ENCODE peak calls at places on chromosomes 11 and 22, in eight cellular contexts. One of them, this sample, is unnamed.

GRCh38 chr11:4887591-4887990 is 5.9 kb downstream of the OR51T1 start:
- DNase-seq in GM23248: no peak
- DNase-seq in endothelial cell of umbilical vein: no peak
- DNase-seq in fibroblast of lung: no peak
- DNase-seq in K562: no peak
- DNase-seq in neural progenitor cell: no peak
- DNase-seq in SK-N-MC: no peak
- DNase-seq in GM23338: no peak
- DNase-seq in this sample: no peak

GRCh38 chr11:120172921-120173705 is 35.2 kb upstream of the TRIM29 start:
- DNase-seq in GM23248: no peak
- DNase-seq in endothelial cell of umbilical vein: no peak
- DNase-seq in fibroblast of lung: no peak
- DNase-seq in K562: no peak
- DNase-seq in neural progenitor cell: no peak
- DNase-seq in SK-N-MC: no peak
- DNase-seq in GM23338: no peak
- DNase-seq in this sample: no peak

GRCh38 chr11:13316528-13316961 is 39.0 kb downstream of the BMAL1 start:
- DNase-seq in GM23248: peak
- DNase-seq in endothelial cell of umbilical vein: no peak
- DNase-seq in fibroblast of lung: peak
- DNase-seq in K562: no peak
- DNase-seq in neural progenitor cell: no peak
- DNase-seq in SK-N-MC: no peak
- DNase-seq in GM23338: no peak
- DNase-seq in this sample: no peak

GRCh38 chr22:33811686-33812085 is 108.6 kb downstream of the LARGE1 start:
- DNase-seq in GM23248: peak
- DNase-seq in endothelial cell of umbilical vein: no peak
- DNase-seq in fibroblast of lung: peak
- DNase-seq in K562: no peak
- DNase-seq in neural progenitor cell: peak
- DNase-seq in SK-N-MC: no peak
- DNase-seq in GM23338: peak
- DNase-seq in this sample: no peak

GRCh38 chr22:19149047-19149883 is 827 bp downstream of the GSC2 start:
- DNase-seq in GM23248: peak
- DNase-seq in endothelial cell of umbilical vein: no peak
- DNase-seq in fibroblast of lung: no peak
- DNase-seq in K562: peak
- DNase-seq in neural progenitor cell: peak
- DNase-seq in SK-N-MC: no peak
- DNase-seq in GM23338: peak
- DNase-seq in this sample: no peak

GRCh38 chr11:62841361-62842170 is 2.2 kb upstream of the WDR74 start:
- DNase-seq in GM23248: peak
- DNase-seq in endothelial cell of umbilical vein: peak
- DNase-seq in fibroblast of lung: peak
- DNase-seq in K562: peak
- DNase-seq in neural progenitor cell: peak
- DNase-seq in SK-N-MC: peak
- DNase-seq in GM23338: peak
- DNase-seq in this sample: peak

GRCh38 chr11:106344392-106344791 is 266.9 kb downstream of the AASDHPPT start:
- DNase-seq in GM23248: peak
- DNase-seq in endothelial cell of umbilical vein: no peak
- DNase-seq in fibroblast of lung: peak
- DNase-seq in K562: no peak
- DNase-seq in neural progenitor cell: no peak
- DNase-seq in SK-N-MC: no peak
- DNase-seq in GM23338: no peak
- DNase-seq in this sample: no peak

GRCh38 chr22:29569011-29569678 is 11.8 kb downstream of the NIPSNAP1 start:
- DNase-seq in GM23248: no peak
- DNase-seq in endothelial cell of umbilical vein: no peak
- DNase-seq in fibroblast of lung: no peak
- DNase-seq in K562: peak
- DNase-seq in neural progenitor cell: no peak
- DNase-seq in SK-N-MC: no peak
- DNase-seq in GM23338: no peak
- DNase-seq in this sample: no peak

GRCh38 chr11:8732748-8733241 is 50.2 kb downstream of the RPL27A start:
- DNase-seq in GM23248: peak
- DNase-seq in endothelial cell of umbilical vein: peak
- DNase-seq in fibroblast of lung: peak
- DNase-seq in K562: no peak
- DNase-seq in neural progenitor cell: no peak
- DNase-seq in SK-N-MC: no peak
- DNase-seq in GM23338: no peak
- DNase-seq in this sample: no peak

DNA sequence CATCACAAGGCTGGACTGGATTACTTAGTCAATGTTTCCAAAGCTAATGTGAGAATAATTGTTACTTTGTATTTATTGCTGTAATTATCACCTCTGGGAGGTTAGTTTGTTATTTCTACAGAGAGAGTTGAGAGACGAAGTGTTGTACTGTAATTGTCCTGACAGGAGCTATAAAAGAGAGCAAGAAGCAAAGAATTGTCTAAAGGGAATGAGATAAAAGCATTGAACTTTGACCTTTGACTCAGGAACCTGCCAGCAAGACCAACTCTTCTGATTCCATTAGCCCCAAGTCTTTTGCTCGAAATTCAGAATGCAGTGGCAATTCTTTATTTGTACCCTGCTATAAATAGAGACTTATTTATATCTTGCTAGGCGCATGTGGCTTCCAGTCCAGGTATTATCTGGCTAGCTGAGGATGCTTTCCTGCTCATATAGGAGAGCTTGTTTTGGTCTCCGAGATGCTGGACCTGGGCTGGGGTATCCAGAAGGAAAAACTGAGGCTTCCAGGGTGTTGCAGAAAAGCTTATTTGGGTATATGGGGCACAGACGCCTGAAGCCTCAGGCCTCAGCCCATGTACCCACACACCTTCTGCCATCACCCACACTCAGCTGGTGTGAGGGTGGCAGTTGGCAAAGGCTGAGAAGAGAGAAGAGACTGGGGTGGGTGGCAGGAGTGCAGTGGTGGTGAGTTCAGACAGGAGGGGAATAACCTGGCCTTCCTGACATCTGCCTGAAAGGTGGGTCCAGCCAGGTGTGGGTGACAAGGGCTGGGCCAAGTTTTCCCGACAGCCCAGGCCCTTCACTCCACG is 40.7 kb downstream of the SYT13 start:
- DNase-seq in GM23248: no peak
- DNase-seq in endothelial cell of umbilical vein: no peak
- DNase-seq in fibroblast of lung: no peak
- DNase-seq in K562: no peak
- DNase-seq in neural progenitor cell: no peak
- DNase-seq in SK-N-MC: no peak
- DNase-seq in GM23338: no peak
- DNase-seq in this sample: no peak
- TF ChIP-seq EZH2 in GM23248: no peak
- TF ChIP-seq EZH2 in endothelial cell of umbilical vein: no peak
- TF ChIP-seq EZH2 in fibroblast of lung: no peak
- TF ChIP-seq EZH2 in K562: no peak
- TF ChIP-seq EZH2 in neural progenitor cell: no peak
- TF ChIP-seq EZH2 in SK-N-MC: no peak
- TF ChIP-seq EZH2 in GM23338: no peak
- TF ChIP-seq EZH2 in this sample: no peak

DNA sequence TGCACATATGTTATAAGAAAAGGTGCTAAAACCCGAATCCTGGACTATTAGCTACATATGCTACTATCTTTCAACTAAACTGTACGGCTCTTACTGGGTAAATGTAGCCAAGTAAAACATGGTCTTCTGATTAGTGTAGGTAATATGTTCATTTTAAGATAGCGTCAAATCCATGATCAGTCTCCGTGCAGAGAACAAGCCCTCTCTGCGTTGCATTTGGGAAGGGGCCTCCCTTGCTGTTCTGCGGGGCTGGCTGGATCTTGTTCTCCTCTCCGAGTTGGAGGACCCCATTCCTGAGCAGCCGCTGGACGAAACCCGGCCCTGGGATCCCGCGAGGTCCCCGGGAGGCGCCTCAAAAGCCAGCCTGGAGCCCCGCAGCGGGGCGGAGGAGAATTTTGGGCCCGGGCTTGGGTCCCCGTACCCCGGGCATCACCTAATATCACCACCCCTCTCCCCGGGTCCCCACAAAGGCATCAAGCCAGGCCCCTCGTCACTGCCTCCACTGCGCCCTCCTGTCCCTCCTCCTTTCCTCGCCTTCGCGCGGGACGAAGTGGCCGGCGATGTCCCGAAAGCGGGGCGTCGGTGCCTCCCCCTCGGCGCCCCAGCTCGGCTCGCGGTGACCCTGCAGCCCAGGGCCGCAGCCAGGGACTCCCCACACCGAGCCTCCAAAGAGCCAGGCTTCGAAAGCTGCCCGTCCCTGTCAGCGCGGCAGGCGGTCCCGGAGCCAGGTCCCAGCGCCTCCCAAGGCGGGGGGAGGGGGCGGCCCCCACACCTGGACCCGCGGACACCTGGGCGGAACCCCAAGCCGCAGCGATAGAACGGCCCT is 54.5 kb upstream of the FBXO3 start:
- DNase-seq in GM23248: peak
- DNase-seq in endothelial cell of umbilical vein: no peak
- DNase-seq in fibroblast of lung: no peak
- DNase-seq in K562: no peak
- DNase-seq in neural progenitor cell: peak
- DNase-seq in SK-N-MC: no peak
- DNase-seq in GM23338: peak
- DNase-seq in this sample: no peak
- TF ChIP-seq EZH2 in GM23248: no peak
- TF ChIP-seq EZH2 in endothelial cell of umbilical vein: peak
- TF ChIP-seq EZH2 in fibroblast of lung: peak
- TF ChIP-seq EZH2 in K562: no peak
- TF ChIP-seq EZH2 in neural progenitor cell: peak
- TF ChIP-seq EZH2 in SK-N-MC: no peak
- TF ChIP-seq EZH2 in GM23338: no peak
- TF ChIP-seq EZH2 in this sample: no peak

GRCh38 chr22:50079689-50080465 is 5.3 kb downstream of the MLC1 start:
- DNase-seq in GM23248: no peak
- DNase-seq in endothelial cell of umbilical vein: no peak
- DNase-seq in fibroblast of lung: no peak
- DNase-seq in K562: no peak
- DNase-seq in neural progenitor cell: no peak
- DNase-seq in SK-N-MC: no peak
- DNase-seq in GM23338: no peak
- DNase-seq in this sample: no peak

GRCh38 chr22:50076646-50077624 is 8.3 kb downstream of the MLC1 start:
- DNase-seq in GM23248: no peak
- DNase-seq in endothelial cell of umbilical vein: no peak
- DNase-seq in fibroblast of lung: no peak
- DNase-seq in K562: no peak
- DNase-seq in neural progenitor cell: no peak
- DNase-seq in SK-N-MC: no peak
- DNase-seq in GM23338: no peak
- DNase-seq in this sample: no peak

GRCh38 chr22:50081426-50082196 is 3.6 kb downstream of the MLC1 start:
- DNase-seq in GM23248: no peak
- DNase-seq in endothelial cell of umbilical vein: no peak
- DNase-seq in fibroblast of lung: no peak
- DNase-seq in K562: no peak
- DNase-seq in neural progenitor cell: no peak
- DNase-seq in SK-N-MC: no peak
- DNase-seq in GM23338: no peak
- DNase-seq in this sample: no peak

GRCh38 chr22:50078761-50079160 is 6.5 kb downstream of the MLC1 start:
- DNase-seq in GM23248: no peak
- DNase-seq in endothelial cell of umbilical vein: no peak
- DNase-seq in fibroblast of lung: no peak
- DNase-seq in K562: peak
- DNase-seq in neural progenitor cell: no peak
- DNase-seq in SK-N-MC: no peak
- DNase-seq in GM23338: no peak
- DNase-seq in this sample: peak

GRCh38 chr22:50078246-50078645 is 7.0 kb downstream of the MLC1 start:
- DNase-seq in GM23248: no peak
- DNase-seq in endothelial cell of umbilical vein: no peak
- DNase-seq in fibroblast of lung: no peak
- DNase-seq in K562: no peak
- DNase-seq in neural progenitor cell: no peak
- DNase-seq in SK-N-MC: no peak
- DNase-seq in GM23338: no peak
- DNase-seq in this sample: no peak
- TF ChIP-seq EZH2 in GM23248: no peak
- TF ChIP-seq EZH2 in endothelial cell of umbilical vein: no peak
- TF ChIP-seq EZH2 in fibroblast of lung: no peak
- TF ChIP-seq EZH2 in K562: no peak
- TF ChIP-seq EZH2 in neural progenitor cell: no peak
- TF ChIP-seq EZH2 in SK-N-MC: no peak
- TF ChIP-seq EZH2 in GM23338: no peak
- TF ChIP-seq EZH2 in this sample: no peak

DNA sequence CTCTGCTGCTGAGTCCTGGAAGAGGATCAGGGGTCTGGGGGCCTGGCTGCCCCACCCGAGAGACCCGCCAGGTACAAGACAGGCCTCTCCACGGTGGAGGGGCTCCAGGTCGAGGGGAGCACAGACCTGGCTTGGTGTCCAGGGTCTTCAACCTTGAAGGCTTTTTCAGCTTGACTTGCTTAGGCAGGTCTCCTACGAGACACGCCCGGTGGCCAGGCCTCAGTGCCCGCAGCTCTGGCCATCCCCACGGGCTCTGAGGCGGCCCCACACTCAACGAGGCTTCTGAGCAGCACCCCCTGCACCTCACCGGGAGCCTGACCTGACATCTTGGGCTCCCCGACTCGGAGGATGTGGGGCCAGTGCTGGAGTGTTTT is 6.6 kb upstream of the PLXNB2 start:
- DNase-seq in GM23248: no peak
- DNase-seq in endothelial cell of umbilical vein: no peak
- DNase-seq in fibroblast of lung: no peak
- DNase-seq in K562: no peak
- DNase-seq in neural progenitor cell: no peak
- DNase-seq in SK-N-MC: no peak
- DNase-seq in GM23338: no peak
- DNase-seq in this sample: no peak
- TF ChIP-seq EZH2 in GM23248: no peak
- TF ChIP-seq EZH2 in endothelial cell of umbilical vein: no peak
- TF ChIP-seq EZH2 in fibroblast of lung: no peak
- TF ChIP-seq EZH2 in K562: no peak
- TF ChIP-seq EZH2 in neural progenitor cell: no peak
- TF ChIP-seq EZH2 in SK-N-MC: no peak
- TF ChIP-seq EZH2 in GM23338: no peak
- TF ChIP-seq EZH2 in this sample: no peak

DNA sequence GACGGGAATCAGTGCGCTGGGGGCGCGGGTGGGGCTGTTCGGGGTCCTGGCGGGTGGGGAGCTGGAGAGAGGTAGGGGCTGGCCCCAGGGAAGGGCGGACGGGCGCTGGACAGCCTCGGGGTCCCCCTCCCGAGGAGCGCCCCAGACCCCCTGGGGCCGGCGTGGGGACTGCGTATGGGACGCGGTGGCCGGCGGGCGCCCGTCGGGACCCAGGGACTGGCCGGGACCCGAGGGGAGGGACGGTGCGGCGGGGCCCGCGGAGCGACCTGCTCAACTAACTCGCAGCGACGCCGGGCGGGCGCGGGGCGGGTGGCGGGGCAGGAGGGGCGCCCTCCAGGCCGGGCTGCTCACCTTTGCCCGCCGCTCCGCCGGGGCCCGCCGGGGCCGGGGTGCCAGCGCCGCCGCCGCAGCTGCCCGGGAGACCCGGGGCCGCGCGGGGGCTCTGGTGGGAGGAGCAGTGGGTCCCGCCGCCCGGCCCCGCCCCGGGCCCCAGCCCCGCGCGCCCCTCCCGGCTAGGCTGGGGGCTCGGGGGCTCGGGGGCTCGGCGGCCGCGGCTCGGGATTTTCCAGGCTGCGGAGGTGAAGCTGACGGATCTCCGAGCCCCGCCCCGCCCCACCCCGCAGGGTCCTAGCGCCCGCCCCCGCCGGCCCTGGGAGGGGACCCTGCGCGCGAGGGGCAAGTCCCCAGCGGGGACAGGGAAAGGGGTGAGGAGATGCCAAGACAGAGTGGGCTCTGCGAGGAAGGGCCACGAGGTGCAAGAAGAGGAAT is 12.3 kb downstream of the STARD10 start:
- DNase-seq in GM23248: peak
- DNase-seq in endothelial cell of umbilical vein: no peak
- DNase-seq in fibroblast of lung: no peak
- DNase-seq in K562: peak
- DNase-seq in neural progenitor cell: peak
- DNase-seq in SK-N-MC: no peak
- DNase-seq in GM23338: peak
- DNase-seq in this sample: peak
- TF ChIP-seq EZH2 in GM23248: no peak
- TF ChIP-seq EZH2 in endothelial cell of umbilical vein: no peak
- TF ChIP-seq EZH2 in fibroblast of lung: no peak
- TF ChIP-seq EZH2 in K562: no peak
- TF ChIP-seq EZH2 in neural progenitor cell: peak
- TF ChIP-seq EZH2 in SK-N-MC: no peak
- TF ChIP-seq EZH2 in GM23338: no peak
- TF ChIP-seq EZH2 in this sample: no peak

This sample was measured in PC-9.